ENCODE peak calls at places on chromosome 21, in nine cellular contexts. B, A, T, W, E, G, N, U and Q are unnamed samples.

GRCh38 chr21:36551731-36552457 is 72.0 kb upstream of the CLDN14 start:
- DNase-seq in B (peak), T (peak), W (no peak), A (no peak), E (peak), U (peak), G (no peak), N (no peak), Q (peak)

GRCh38 chr21:17819114-17819877 is at the start of gene C21orf91:
- DNase-seq in B (peak), G (peak), N (peak), E (peak), A (peak), W (peak), T (peak), U (peak), Q (peak)

GRCh38 chr21:44459712-44460440 is 4.6 kb downstream of the LRRC3 start:
- DNase-seq in E (no peak), N (no peak), T (no peak), B (no peak), U (no peak), W (no peak), G (no peak), A (no peak), Q (no peak)

GRCh38 chr21:36691539-36692124 is 7.3 kb upstream of the SIM2 start:
- DNase-seq in B (no peak), U (no peak), G (no peak), A (no peak), E (no peak), W (no peak), N (no peak), T (no peak), Q (no peak)

GRCh38 chr21:46402421-46402820 is 56.3 kb upstream of the DIP2A start:
- DNase-seq in T (no peak), A (peak), N (no peak), W (no peak), U (no peak), E (no peak), B (no peak), G (no peak), Q (no peak)

GRCh38 chr21:14690886-14691285 is 144.8 kb upstream of the SAMSN1 start:
- DNase-seq in B (no peak), A (no peak), T (no peak), N (no peak), U (no peak), W (no peak), E (no peak), G (no peak), Q (no peak)

GRCh38 chr21:38721055-38721454 is 84.7 kb upstream of the ETS2 start:
- DNase-seq in A (no peak), N (no peak), W (no peak), B (no peak), G (no peak), U (no peak), T (no peak), E (no peak), Q (no peak)

GRCh38 chr21:46377789-46378188 is 53.8 kb downstream of the PCNT start:
- DNase-seq in N (no peak), W (no peak), A (no peak), G (no peak), T (no peak), B (no peak), U (no peak), E (no peak), Q (no peak)

GRCh38 chr21:26804895-26805609 is 40.2 kb downstream of the ADAMTS1 start:
- DNase-seq in N (no peak), B (no peak), G (no peak), U (peak), W (no peak), E (peak), T (no peak), A (no peak), Q (no peak)

GRCh38 chr21:28393279-28393678 is 599.4 kb downstream of the LTN1 start:
- DNase-seq in N (no peak), G (no peak), B (no peak), U (no peak), E (no peak), A (peak), W (no peak), T (no peak), Q (no peak)

GRCh38 chr21:29581393-29581792 is 282.7 kb downstream of the BACH1 start:
- DNase-seq in E (no peak), T (no peak), B (no peak), U (no peak), N (no peak), A (no peak), W (no peak), G (no peak), Q (no peak)

GRCh38 chr21:25717491-25718139 is 17.1 kb downstream of the ATP5PF start:
- DNase-seq in W (no peak), G (no peak), B (no peak), T (peak), E (peak), N (no peak), U (peak), A (no peak), Q (no peak)

GRCh38 chr21:22763442-22763841 is 1765.2 kb downstream of the NCAM2 start:
- DNase-seq in N (no peak), B (no peak), G (no peak), A (no peak), W (no peak), U (no peak), T (no peak), E (no peak), Q (no peak)

GRCh38 chr21:31943586-31943985 is 70.8 kb downstream of the HUNK start:
- DNase-seq in U (no peak), B (no peak), A (no peak), W (no peak), T (no peak), G (no peak), N (no peak), E (no peak), Q (no peak)

GRCh38 chr21:44700101-44701022 is 3.4 kb downstream of the KRTAP10-12 start:
- DNase-seq in B (no peak), G (no peak), N (no peak), W (no peak), U (no peak), T (no peak), E (no peak), A (no peak), Q (no peak)

GRCh38 chr21:45427331-45428271 is 22.6 kb downstream of the COL18A1 start:
- DNase-seq in E (peak), W (no peak), A (peak), N (no peak), B (peak), T (peak), G (no peak), U (peak), Q (peak)

GRCh38 chr21:40049031-40049958 is 182.1 kb downstream of the PCP4 start:
- DNase-seq in B (no peak), U (peak), E (no peak), W (no peak), A (no peak), G (no peak), T (no peak), N (no peak), Q (peak)

GRCh38 chr21:46008893-46009635 is 27.5 kb downstream of the COL6A1 start:
- DNase-seq in N (no peak), B (no peak), E (no peak), G (peak), W (no peak), A (no peak), U (no peak), T (no peak), Q (no peak)

GRCh38 chr21:28311776-28312175 is 680.9 kb downstream of the LTN1 start:
- DNase-seq in B (no peak), G (no peak), U (no peak), W (no peak), T (no peak), A (no peak), E (no peak), N (no peak), Q (no peak)

GRCh38 chr21:46619846-46620245 is 15.0 kb upstream of the S100B start:
- DNase-seq in B (no peak), W (no peak), T (no peak), N (no peak), U (peak), G (no peak), E (no peak), A (no peak), Q (no peak)

GRCh38 chr21:19198801-19199200 is 795.2 kb upstream of the TMPRSS15 start:
- DNase-seq in U (no peak), E (no peak), W (no peak), G (no peak), T (no peak), B (no peak), N (no peak), A (no peak), Q (no peak)

GRCh38 chr21:46142581-46143473 is 12.6 kb downstream of the FTCD start:
- DNase-seq in W (no peak), E (no peak), N (no peak), G (no peak), B (no peak), U (no peak), A (peak), T (no peak), Q (no peak)

GRCh38 chr21:31924548-31924947 is 51.7 kb downstream of the HUNK start:
- DNase-seq in W (no peak), E (no peak), T (no peak), N (no peak), B (no peak), A (no peak), U (no peak), G (no peak), Q (no peak)

GRCh38 chr21:31526040-31526439 is 133.5 kb upstream of the SOD1 start:
- DNase-seq in N (no peak), W (no peak), G (peak), U (no peak), E (no peak), T (no peak), B (no peak), A (no peak), Q (no peak)

GRCh38 chr21:45736705-45737484 is 93.4 kb downstream of the PCBP3 start:
- DNase-seq in B (no peak), G (no peak), T (no peak), U (peak), N (no peak), W (no peak), E (peak), A (no peak), Q (no peak)

GRCh38 chr21:46205766-46206162 is 21.5 kb upstream of the SPATC1L start:
- DNase-seq in A (peak), U (no peak), N (no peak), W (peak), G (no peak), B (no peak), T (no peak), E (no peak), Q (no peak)

GRCh38 chr21:34130598-34130985 is 57.2 kb downstream of the MRPS6 start:
- DNase-seq in U (no peak), E (no peak), B (no peak), A (no peak), W (no peak), N (no peak), G (no peak), T (no peak), Q (no peak)

GRCh38 chr21:34128674-34129038 is 55.3 kb downstream of the MRPS6 start:
- DNase-seq in A (no peak), E (peak), B (no peak), W (no peak), N (no peak), T (no peak), G (no peak), U (no peak), Q (no peak)

GRCh38 chr21:34129971-34130597 is 56.7 kb downstream of the MRPS6 start:
- DNase-seq in N (no peak), A (no peak), E (peak), T (peak), B (no peak), W (no peak), G (no peak), U (peak), Q (no peak)

GRCh38 chr21:34128124-34128523 is 54.7 kb downstream of the MRPS6 start:
- DNase-seq in W (no peak), G (no peak), U (peak), N (no peak), E (no peak), A (no peak), T (no peak), B (no peak), Q (no peak)

GRCh38 chr21:34129039-34129891 is 55.9 kb downstream of the MRPS6 start:
- DNase-seq in W (no peak), A (no peak), T (peak), G (no peak), U (peak), N (no peak), B (peak), E (peak), Q (peak)
- H3K4me3 ChIP-seq in W (no peak), A (peak), T (peak), G (peak), U (peak), N (no peak), B (peak), E (peak), Q (peak)

GRCh38 chr21:33238565-33239255 is 9.0 kb downstream of the IFNAR2 start:
- DNase-seq in U (no peak), B (no peak), T (no peak), W (no peak), A (no peak), E (no peak), G (no peak), N (no peak), Q (no peak)
- H3K4me3 ChIP-seq in U (no peak), B (no peak), T (no peak), W (no peak), A (no peak), E (no peak), G (no peak), N (no peak), Q (no peak)

GRCh38 chr21:32962286-32962685 is 63.4 kb upstream of the OLIG2 start:
- DNase-seq in G (no peak), U (no peak), E (no peak), N (no peak), A (no peak), B (no peak), W (no peak), T (no peak), Q (no peak)

GRCh38 chr21:32966120-32966519 is 59.6 kb upstream of the OLIG2 start:
- DNase-seq in N (no peak), U (no peak), B (no peak), T (no peak), A (no peak), G (no peak), E (no peak), W (no peak), Q (no peak)

GRCh38 chr21:32965281-32965680 is 60.5 kb upstream of the OLIG2 start:
- DNase-seq in G (no peak), E (no peak), B (no peak), U (no peak), W (no peak), T (no peak), N (no peak), A (no peak), Q (no peak)
- H3K4me3 ChIP-seq in G (no peak), E (no peak), B (no peak), U (no peak), W (no peak), T (no peak), N (no peak), A (no peak), Q (no peak)

GRCh38 chr21:42219606-42220137 is 732 bp downstream of the ABCG1 start:
- DNase-seq in U (peak), W (peak), A (peak), N (no peak), B (no peak), G (peak), E (no peak), T (no peak), Q (no peak)
- H3K4me3 ChIP-seq in U (peak), W (peak), A (peak), N (peak), B (peak), G (peak), E (peak), T (peak), Q (no peak)

GRCh38 chr21:34595457-34595856 is 19.5 kb downstream of the RCAN1 start:
- DNase-seq in W (no peak), N (no peak), T (no peak), B (no peak), E (no peak), G (no peak), A (no peak), U (no peak), Q (no peak)

GRCh38 chr21:34596561-34597271 is 18.2 kb downstream of the RCAN1 start:
- DNase-seq in T (no peak), W (no peak), U (no peak), G (no peak), B (no peak), A (no peak), N (no peak), E (no peak), Q (no peak)

GRCh38 chr21:34593423-34593822 is 21.5 kb downstream of the RCAN1 start:
- DNase-seq in G (no peak), T (no peak), A (no peak), B (no peak), W (no peak), U (no peak), N (no peak), E (no peak), Q (no peak)

GRCh38 chr21:34593954-34594531 is 20.9 kb downstream of the RCAN1 start:
- DNase-seq in E (peak), W (no peak), N (no peak), U (no peak), G (no peak), A (no peak), B (no peak), T (no peak), Q (no peak)

GRCh38 chr21:34594566-34595234 is 20.2 kb downstream of the RCAN1 start:
- DNase-seq in E (no peak), N (no peak), U (no peak), B (no peak), W (no peak), A (no peak), T (no peak), G (no peak), Q (no peak)
- H3K4me3 ChIP-seq in E (no peak), N (no peak), U (no peak), B (no peak), W (no peak), A (no peak), T (no peak), G (no peak), Q (no peak)

GRCh38 chr21:21383126-21383525 is 384.9 kb downstream of the NCAM2 start:
- DNase-seq in T (peak), E (peak), W (no peak), U (peak), A (no peak), N (no peak), G (no peak), B (peak), Q (no peak)
- H3K4me3 ChIP-seq in T (no peak), E (no peak), W (no peak), U (no peak), A (no peak), N (no peak), G (no peak), B (no peak), Q (no peak)

GRCh38 chr21:16536661-16537359 is 807.0 kb downstream of the USP25 start:
- DNase-seq in G (no peak), E (peak), U (peak), W (no peak), B (no peak), A (no peak), N (no peak), T (peak), Q (no peak)
- H3K4me3 ChIP-seq in G (peak), E (peak), U (peak), W (peak), B (peak), A (peak), N (no peak), T (peak), Q (no peak)

DNA sequence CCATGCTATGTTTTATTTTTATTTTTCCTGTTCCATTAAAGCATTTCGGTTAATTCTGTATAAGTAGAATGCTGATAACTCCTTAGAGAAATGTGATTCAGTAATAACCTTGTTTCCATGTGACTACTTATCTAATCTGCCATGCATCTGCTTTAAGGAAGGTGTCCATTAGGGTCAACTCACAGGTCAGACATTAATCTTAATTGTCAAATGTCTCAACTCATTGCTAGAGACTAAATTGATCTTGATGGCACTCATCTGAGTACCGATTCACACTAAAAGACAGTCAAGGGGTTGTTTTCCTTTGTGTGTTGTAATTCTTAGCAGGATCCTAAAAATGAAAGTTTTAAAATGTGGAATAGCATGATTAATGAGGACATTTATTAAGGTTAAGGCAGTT is 41.8 kb downstream of the ITSN1 start:
- DNase-seq in N (no peak), E (no peak), W (no peak), A (no peak), U (no peak), T (no peak), G (no peak), B (no peak), Q (no peak)
- H3K4me3 ChIP-seq in N (no peak), E (no peak), W (no peak), A (no peak), U (no peak), T (no peak), G (no peak), B (no peak), Q (no peak)

DNA sequence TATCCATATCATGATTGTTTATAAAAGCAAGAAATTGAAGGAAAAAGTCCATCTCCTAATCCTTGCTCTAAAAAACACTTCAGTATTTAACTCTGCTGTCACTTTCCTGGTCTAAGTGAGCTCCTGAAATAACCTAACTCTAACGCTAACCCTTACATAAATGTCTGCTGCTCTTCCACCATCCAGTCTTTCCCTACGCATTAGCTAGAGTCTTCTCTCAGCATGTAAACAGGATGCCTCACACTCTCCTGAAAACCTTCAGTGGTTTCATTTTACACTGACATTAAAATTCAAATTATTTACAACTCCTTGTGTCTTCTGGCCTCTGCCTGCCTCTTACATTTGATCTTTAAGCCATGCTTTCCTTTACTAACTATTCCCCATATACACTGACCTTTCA is 697.6 kb upstream of the CXADR start:
- DNase-seq in N (no peak), B (no peak), E (peak), U (no peak), W (no peak), T (no peak), A (no peak), G (no peak), Q (no peak)
- H3K4me3 ChIP-seq in N (no peak), B (no peak), E (no peak), U (no peak), W (no peak), T (no peak), A (no peak), G (no peak), Q (no peak)